ENCODE peak calls at places on chromosomes 2 and 18, in four cellular contexts. One of them, this sample, is unnamed. For H3K9me1, the result is how much of the 10 kb centered on the place peaks cover.

GRCh38 chr2:127195140-127196074 is 24.7 kb downstream of the CYP27C1 start:
- DNase-seq in keratinocyte: no peak
- DNase-seq in endothelial cell of umbilical vein: no peak
- DNase-seq in IMR-90: no peak
- DNase-seq in this sample: no peak

GRCh38 chr2:26457695-26458364 is 20.1 kb downstream of the OTOF start:
- DNase-seq in keratinocyte: no peak
- DNase-seq in IMR-90: no peak
- DNase-seq in endothelial cell of umbilical vein: no peak
- DNase-seq in this sample: no peak

GRCh38 chr2:2751715-2752315 is 420.7 kb upstream of the MYT1L start:
- DNase-seq in IMR-90: no peak
- DNase-seq in keratinocyte: no peak
- DNase-seq in endothelial cell of umbilical vein: no peak
- DNase-seq in this sample: no peak

GRCh38 chr2:127413782-127414743 is 4.2 kb upstream of the PROC start:
- DNase-seq in keratinocyte: no peak
- DNase-seq in endothelial cell of umbilical vein: peak
- DNase-seq in IMR-90: peak
- DNase-seq in this sample: no peak

GRCh38 chr2:102117488-102117887 is 25.1 kb upstream of the IL1R1 start:
- DNase-seq in endothelial cell of umbilical vein: no peak
- DNase-seq in IMR-90: peak
- DNase-seq in keratinocyte: no peak
- DNase-seq in this sample: no peak

GRCh38 chr2:85409719-85410583 is at the start of gene CAPG:
- DNase-seq in endothelial cell of umbilical vein: no peak
- DNase-seq in IMR-90: no peak
- DNase-seq in keratinocyte: no peak
- DNase-seq in this sample: peak

GRCh38 chr2:15142069-15142689 is 419.0 kb downstream of the NBAS start:
- DNase-seq in keratinocyte: no peak
- DNase-seq in endothelial cell of umbilical vein: no peak
- DNase-seq in IMR-90: peak
- DNase-seq in this sample: no peak

GRCh38 chr2:136402281-136402680 is 284.3 kb upstream of the CXCR4 start:
- DNase-seq in IMR-90: no peak
- DNase-seq in endothelial cell of umbilical vein: no peak
- DNase-seq in keratinocyte: no peak
- DNase-seq in this sample: no peak

GRCh38 chr18:79344208-79344581 is 51.5 kb upstream of the NFATC1 start:
- DNase-seq in endothelial cell of umbilical vein: no peak
- DNase-seq in IMR-90: no peak
- DNase-seq in keratinocyte: no peak
- DNase-seq in this sample: no peak

GRCh38 chr2:10129490-10129889 is 7.0 kb downstream of the RRM2 start:
- DNase-seq in IMR-90: no peak
- DNase-seq in keratinocyte: no peak
- DNase-seq in endothelial cell of umbilical vein: no peak
- DNase-seq in this sample: peak

GRCh38 chr2:240507778-240508251 is 50.0 kb downstream of the ANKMY1 start:
- DNase-seq in keratinocyte: no peak
- DNase-seq in endothelial cell of umbilical vein: no peak
- DNase-seq in IMR-90: no peak
- DNase-seq in this sample: no peak

GRCh38 chr2:238864207-238865014 is 16.5 kb downstream of the TWIST2 start:
- DNase-seq in endothelial cell of umbilical vein: peak
- DNase-seq in IMR-90: peak
- DNase-seq in keratinocyte: peak
- DNase-seq in this sample: peak

GRCh38 chr2:58762176-58762781 is 521.2 kb upstream of the FANCL start:
- DNase-seq in keratinocyte: no peak
- DNase-seq in IMR-90: peak
- DNase-seq in endothelial cell of umbilical vein: peak
- DNase-seq in this sample: peak

GRCh38 chr2:10052216-10052615 is 8.9 kb downstream of the KLF11 start:
- DNase-seq in keratinocyte: no peak
- DNase-seq in IMR-90: no peak
- DNase-seq in endothelial cell of umbilical vein: no peak
- DNase-seq in this sample: no peak

GRCh38 chr2:215528555-215528954 is 92.7 kb upstream of the FN1 start:
- DNase-seq in IMR-90: peak
- DNase-seq in keratinocyte: peak
- DNase-seq in endothelial cell of umbilical vein: peak
- DNase-seq in this sample: no peak

GRCh38 chr2:73294239-73294638 is 891 bp upstream of the EGR4 start:
- DNase-seq in endothelial cell of umbilical vein: no peak
- DNase-seq in IMR-90: no peak
- DNase-seq in keratinocyte: no peak
- DNase-seq in this sample: no peak

GRCh38 chr2:73295751-73296400 is 2.5 kb upstream of the EGR4 start:
- DNase-seq in IMR-90: no peak
- DNase-seq in endothelial cell of umbilical vein: no peak
- DNase-seq in keratinocyte: no peak
- DNase-seq in this sample: no peak

GRCh38 chr2:73297586-73297985 is 4.2 kb upstream of the EGR4 start:
- DNase-seq in keratinocyte: no peak
- DNase-seq in IMR-90: no peak
- DNase-seq in endothelial cell of umbilical vein: no peak
- DNase-seq in this sample: no peak

GRCh38 chr2:73293534-73294171 is at the start of gene EGR4:
- DNase-seq in IMR-90: peak
- DNase-seq in keratinocyte: no peak
- DNase-seq in endothelial cell of umbilical vein: peak
- DNase-seq in this sample: peak

DNA sequence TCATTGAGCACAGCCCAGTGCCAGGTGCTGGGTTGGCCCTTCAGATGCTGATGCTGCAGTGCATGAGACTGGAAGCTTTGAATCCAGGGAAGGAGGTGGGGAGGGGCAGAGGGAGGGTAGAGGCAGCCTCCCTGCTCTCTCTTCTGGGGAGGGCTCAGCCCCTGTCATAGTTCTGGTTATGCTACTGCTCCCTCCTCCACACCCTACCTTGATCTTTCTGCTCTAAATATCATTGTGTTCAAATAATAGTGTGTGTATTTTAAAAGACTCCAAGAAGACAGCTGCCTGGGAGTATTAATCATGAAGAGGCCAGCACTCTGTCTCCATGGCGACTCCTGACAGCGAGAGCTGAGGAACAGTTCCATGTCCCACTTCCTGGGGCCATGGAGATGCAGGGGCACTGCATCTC is 3.8 kb upstream of the EGR4 start:
- DNase-seq in IMR-90: no peak
- DNase-seq in keratinocyte: no peak
- DNase-seq in endothelial cell of umbilical vein: no peak
- DNase-seq in this sample: no peak
- H3K9me1 ChIP-seq in IMR-90: under half
- H3K9me1 ChIP-seq in keratinocyte: under half
- H3K9me1 ChIP-seq in endothelial cell of umbilical vein: under half
- H3K9me1 ChIP-seq in this sample: under half

DNA sequence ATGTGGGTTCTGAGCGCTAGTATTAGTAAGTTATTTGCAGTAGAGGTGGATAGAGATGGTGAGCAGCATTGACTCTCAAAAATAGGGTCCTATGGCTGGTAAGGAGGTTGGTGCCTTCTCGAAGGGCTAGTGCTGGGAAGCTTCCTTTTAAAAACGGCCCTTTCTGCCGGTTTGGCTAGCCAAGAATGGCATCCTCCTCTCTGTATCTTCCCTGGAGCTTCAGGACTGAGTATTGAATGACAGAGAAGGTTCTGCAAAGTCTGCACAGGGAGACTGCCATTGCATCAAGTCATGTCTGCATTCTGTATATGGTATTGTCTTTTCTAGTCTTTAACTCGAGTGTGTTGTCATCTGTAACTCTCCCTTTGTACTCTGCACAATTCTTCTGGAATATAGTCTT is 1.0 kb downstream of the LDLRAD4 start:
- DNase-seq in endothelial cell of umbilical vein: no peak
- DNase-seq in keratinocyte: no peak
- DNase-seq in IMR-90: no peak
- DNase-seq in this sample: no peak
- H3K4me2 ChIP-seq in endothelial cell of umbilical vein: no peak
- H3K4me2 ChIP-seq in keratinocyte: no peak
- H3K4me2 ChIP-seq in IMR-90: no peak
- H3K4me2 ChIP-seq in this sample: no peak

GRCh38 chr2:45154144-45154543 is 144.9 kb upstream of the SIX2 start:
- DNase-seq in keratinocyte: no peak
- DNase-seq in IMR-90: no peak
- DNase-seq in endothelial cell of umbilical vein: no peak
- DNase-seq in this sample: no peak

GRCh38 chr2:45154606-45155155 is 145.4 kb upstream of the SIX2 start:
- DNase-seq in endothelial cell of umbilical vein: no peak
- DNase-seq in IMR-90: no peak
- DNase-seq in keratinocyte: no peak
- DNase-seq in this sample: no peak

GRCh38 chr2:45156605-45157004 is 147.4 kb upstream of the SIX2 start:
- DNase-seq in endothelial cell of umbilical vein: no peak
- DNase-seq in keratinocyte: no peak
- DNase-seq in IMR-90: no peak
- DNase-seq in this sample: no peak

GRCh38 chr2:45152691-45153090 is 143.4 kb upstream of the SIX2 start:
- DNase-seq in keratinocyte: no peak
- DNase-seq in endothelial cell of umbilical vein: no peak
- DNase-seq in IMR-90: no peak
- DNase-seq in this sample: no peak

DNA sequence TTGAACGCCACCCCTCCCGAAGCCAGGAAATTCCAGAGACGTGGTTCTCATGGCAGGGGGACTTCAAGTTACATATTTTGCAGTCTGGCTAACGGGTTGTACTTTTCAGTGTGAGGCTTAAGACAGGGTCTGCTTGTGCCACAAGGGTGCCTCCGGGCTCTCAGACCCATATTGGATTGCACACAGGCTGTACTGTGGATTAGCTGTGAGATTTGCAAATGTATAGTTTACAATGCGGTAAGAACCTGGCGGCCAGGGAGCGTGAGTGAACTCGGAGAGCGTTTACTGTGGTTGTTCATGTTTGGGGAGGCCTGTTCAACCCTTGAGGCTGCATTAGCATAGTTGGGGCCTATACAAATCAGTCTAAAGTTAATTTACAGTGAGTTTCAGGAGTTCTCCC is 143.9 kb upstream of the SIX2 start:
- DNase-seq in keratinocyte: no peak
- DNase-seq in endothelial cell of umbilical vein: no peak
- DNase-seq in IMR-90: no peak
- DNase-seq in this sample: no peak
- H3K9me1 ChIP-seq in keratinocyte: under half
- H3K9me1 ChIP-seq in endothelial cell of umbilical vein: under half
- H3K9me1 ChIP-seq in IMR-90: under half
- H3K9me1 ChIP-seq in this sample: under half

GRCh38 chr2:241925821-241926441 is 56.4 kb downstream of the RTP5 start:
- DNase-seq in IMR-90: no peak
- DNase-seq in keratinocyte: no peak
- DNase-seq in endothelial cell of umbilical vein: no peak
- DNase-seq in this sample: no peak
- H3K4me2 ChIP-seq in IMR-90: no peak
- H3K4me2 ChIP-seq in keratinocyte: no peak
- H3K4me2 ChIP-seq in endothelial cell of umbilical vein: no peak
- H3K4me2 ChIP-seq in this sample: no peak

GRCh38 chr2:231162036-231162345 is 36.4 kb upstream of the ARMC9 start:
- DNase-seq in IMR-90: peak
- DNase-seq in keratinocyte: no peak
- DNase-seq in endothelial cell of umbilical vein: peak
- DNase-seq in this sample: no peak
- H3K9me1 ChIP-seq in IMR-90: under half
- H3K9me1 ChIP-seq in keratinocyte: under half
- H3K9me1 ChIP-seq in endothelial cell of umbilical vein: under half
- H3K9me1 ChIP-seq in this sample: under half

GRCh38 chr2:174971868-174972781 is 33.1 kb downstream of the CHN1 start:
- DNase-seq in endothelial cell of umbilical vein: peak
- DNase-seq in IMR-90: peak
- DNase-seq in keratinocyte: peak
- DNase-seq in this sample: no peak
- H3K4me2 ChIP-seq in endothelial cell of umbilical vein: peak
- H3K4me2 ChIP-seq in IMR-90: peak
- H3K4me2 ChIP-seq in keratinocyte: peak
- H3K4me2 ChIP-seq in this sample: no peak

GRCh38 chr2:180647206-180647605 is 333.2 kb upstream of the UBE2E3 start:
- DNase-seq in endothelial cell of umbilical vein: no peak
- DNase-seq in IMR-90: no peak
- DNase-seq in keratinocyte: no peak
- DNase-seq in this sample: no peak
- H3K9me1 ChIP-seq in endothelial cell of umbilical vein: under half
- H3K9me1 ChIP-seq in IMR-90: under half
- H3K9me1 ChIP-seq in keratinocyte: under half
- H3K9me1 ChIP-seq in this sample: under half